ENCODE peak calls at places on chromosomes 3 and 15, in ten cellular contexts. One of them, this sample, is unnamed.

GRCh38 chr15:42137461-42138261 is 18.8 kb downstream of the PLA2G4F start:
- DNase-seq in cardiac muscle cell: peak
- DNase-seq in activated naive CD4-positive, alpha-beta T cell treated with Interleukin-2 at 50 U/mL for 16 hours: no peak
- DNase-seq in activated CD8-positive, alpha-beta memory T cell treated with anti-CD3 and anti-CD28 coated beads for 48 hours: no peak
- DNase-seq in A172: peak
- DNase-seq in neuronal stem cell: peak
- DNase-seq in lung: peak
- DNase-seq in AG09309: no peak
- DNase-seq in amniotic stem cell: peak
- DNase-seq in mesenteric fat pad: peak
- DNase-seq in this sample: no peak

GRCh38 chr15:38475361-38475760 is 21.4 kb downstream of the FAM98B start:
- DNase-seq in A172: no peak
- DNase-seq in mesenteric fat pad: no peak
- DNase-seq in neuronal stem cell: no peak
- DNase-seq in AG09309: no peak
- DNase-seq in activated CD8-positive, alpha-beta memory T cell treated with anti-CD3 and anti-CD28 coated beads for 48 hours: no peak
- DNase-seq in lung: no peak
- DNase-seq in amniotic stem cell: no peak
- DNase-seq in activated naive CD4-positive, alpha-beta T cell treated with Interleukin-2 at 50 U/mL for 16 hours: no peak
- DNase-seq in cardiac muscle cell: no peak
- DNase-seq in this sample: no peak

GRCh38 chr15:63473007-63473748 is 31.2 kb upstream of the USP3 start:
- DNase-seq in amniotic stem cell: no peak
- DNase-seq in cardiac muscle cell: no peak
- DNase-seq in mesenteric fat pad: no peak
- DNase-seq in lung: no peak
- DNase-seq in AG09309: no peak
- DNase-seq in neuronal stem cell: no peak
- DNase-seq in A172: no peak
- DNase-seq in activated naive CD4-positive, alpha-beta T cell treated with Interleukin-2 at 50 U/mL for 16 hours: no peak
- DNase-seq in activated CD8-positive, alpha-beta memory T cell treated with anti-CD3 and anti-CD28 coated beads for 48 hours: no peak
- DNase-seq in this sample: no peak

GRCh38 chr15:64683378-64683777 is 92.0 kb downstream of the RBPMS2 start:
- DNase-seq in mesenteric fat pad: no peak
- DNase-seq in AG09309: no peak
- DNase-seq in neuronal stem cell: no peak
- DNase-seq in lung: no peak
- DNase-seq in A172: no peak
- DNase-seq in cardiac muscle cell: no peak
- DNase-seq in activated CD8-positive, alpha-beta memory T cell treated with anti-CD3 and anti-CD28 coated beads for 48 hours: no peak
- DNase-seq in activated naive CD4-positive, alpha-beta T cell treated with Interleukin-2 at 50 U/mL for 16 hours: no peak
- DNase-seq in amniotic stem cell: no peak
- DNase-seq in this sample: no peak

GRCh38 chr3:150913174-150913922 is 8.1 kb upstream of the MINDY4B start:
- DNase-seq in cardiac muscle cell: peak
- DNase-seq in neuronal stem cell: no peak
- DNase-seq in A172: no peak
- DNase-seq in mesenteric fat pad: no peak
- DNase-seq in activated CD8-positive, alpha-beta memory T cell treated with anti-CD3 and anti-CD28 coated beads for 48 hours: no peak
- DNase-seq in amniotic stem cell: no peak
- DNase-seq in AG09309: no peak
- DNase-seq in activated naive CD4-positive, alpha-beta T cell treated with Interleukin-2 at 50 U/mL for 16 hours: no peak
- DNase-seq in lung: no peak
- DNase-seq in this sample: no peak

GRCh38 chr3:44104668-44105321 is 136.9 kb upstream of the TOPAZ1 start:
- DNase-seq in cardiac muscle cell: peak
- DNase-seq in lung: no peak
- DNase-seq in activated CD8-positive, alpha-beta memory T cell treated with anti-CD3 and anti-CD28 coated beads for 48 hours: no peak
- DNase-seq in AG09309: peak
- DNase-seq in neuronal stem cell: no peak
- DNase-seq in amniotic stem cell: peak
- DNase-seq in A172: peak
- DNase-seq in mesenteric fat pad: no peak
- DNase-seq in activated naive CD4-positive, alpha-beta T cell treated with Interleukin-2 at 50 U/mL for 16 hours: peak
- DNase-seq in this sample: peak

GRCh38 chr3:122301063-122301462 is 24.0 kb upstream of the CSTA start:
- DNase-seq in mesenteric fat pad: no peak
- DNase-seq in neuronal stem cell: no peak
- DNase-seq in lung: no peak
- DNase-seq in cardiac muscle cell: no peak
- DNase-seq in amniotic stem cell: no peak
- DNase-seq in activated CD8-positive, alpha-beta memory T cell treated with anti-CD3 and anti-CD28 coated beads for 48 hours: no peak
- DNase-seq in A172: no peak
- DNase-seq in activated naive CD4-positive, alpha-beta T cell treated with Interleukin-2 at 50 U/mL for 16 hours: no peak
- DNase-seq in AG09309: no peak
- DNase-seq in this sample: no peak

GRCh38 chr3:78863294-78864203 is 904.2 kb downstream of the ROBO1 start:
- DNase-seq in cardiac muscle cell: no peak
- DNase-seq in activated naive CD4-positive, alpha-beta T cell treated with Interleukin-2 at 50 U/mL for 16 hours: no peak
- DNase-seq in activated CD8-positive, alpha-beta memory T cell treated with anti-CD3 and anti-CD28 coated beads for 48 hours: no peak
- DNase-seq in amniotic stem cell: no peak
- DNase-seq in lung: no peak
- DNase-seq in neuronal stem cell: no peak
- DNase-seq in AG09309: no peak
- DNase-seq in A172: no peak
- DNase-seq in mesenteric fat pad: no peak
- DNase-seq in this sample: no peak

GRCh38 chr3:135531996-135532395 is 433.5 kb upstream of the PPP2R3A start:
- DNase-seq in AG09309: no peak
- DNase-seq in A172: no peak
- DNase-seq in neuronal stem cell: no peak
- DNase-seq in activated naive CD4-positive, alpha-beta T cell treated with Interleukin-2 at 50 U/mL for 16 hours: no peak
- DNase-seq in mesenteric fat pad: no peak
- DNase-seq in lung: no peak
- DNase-seq in activated CD8-positive, alpha-beta memory T cell treated with anti-CD3 and anti-CD28 coated beads for 48 hours: no peak
- DNase-seq in amniotic stem cell: no peak
- DNase-seq in cardiac muscle cell: no peak
- DNase-seq in this sample: no peak

GRCh38 chr3:45011756-45012441 is 14.2 kb upstream of the CLEC3B start:
- DNase-seq in neuronal stem cell: no peak
- DNase-seq in activated naive CD4-positive, alpha-beta T cell treated with Interleukin-2 at 50 U/mL for 16 hours: no peak
- DNase-seq in activated CD8-positive, alpha-beta memory T cell treated with anti-CD3 and anti-CD28 coated beads for 48 hours: no peak
- DNase-seq in lung: peak
- DNase-seq in mesenteric fat pad: no peak
- DNase-seq in amniotic stem cell: peak
- DNase-seq in cardiac muscle cell: peak
- DNase-seq in AG09309: peak
- DNase-seq in A172: peak
- DNase-seq in this sample: peak

GRCh38 chr15:80999623-81000036 is 1.1 kb upstream of the TLNRD1 start:
- DNase-seq in amniotic stem cell: no peak
- DNase-seq in activated naive CD4-positive, alpha-beta T cell treated with Interleukin-2 at 50 U/mL for 16 hours: peak
- DNase-seq in lung: no peak
- DNase-seq in AG09309: no peak
- DNase-seq in A172: no peak
- DNase-seq in mesenteric fat pad: no peak
- DNase-seq in cardiac muscle cell: no peak
- DNase-seq in neuronal stem cell: no peak
- DNase-seq in activated CD8-positive, alpha-beta memory T cell treated with anti-CD3 and anti-CD28 coated beads for 48 hours: no peak
- DNase-seq in this sample: no peak

GRCh38 chr15:74826372-74826819 is at the start of gene CPLX3:
- DNase-seq in cardiac muscle cell: peak
- DNase-seq in lung: no peak
- DNase-seq in neuronal stem cell: peak
- DNase-seq in activated naive CD4-positive, alpha-beta T cell treated with Interleukin-2 at 50 U/mL for 16 hours: peak
- DNase-seq in amniotic stem cell: no peak
- DNase-seq in mesenteric fat pad: no peak
- DNase-seq in activated CD8-positive, alpha-beta memory T cell treated with anti-CD3 and anti-CD28 coated beads for 48 hours: no peak
- DNase-seq in A172: no peak
- DNase-seq in AG09309: no peak
- DNase-seq in this sample: no peak

GRCh38 chr3:8482960-8483665 is 18.5 kb upstream of the LMCD1 start:
- DNase-seq in mesenteric fat pad: no peak
- DNase-seq in activated naive CD4-positive, alpha-beta T cell treated with Interleukin-2 at 50 U/mL for 16 hours: no peak
- DNase-seq in amniotic stem cell: peak
- DNase-seq in A172: peak
- DNase-seq in activated CD8-positive, alpha-beta memory T cell treated with anti-CD3 and anti-CD28 coated beads for 48 hours: no peak
- DNase-seq in lung: peak
- DNase-seq in AG09309: peak
- DNase-seq in neuronal stem cell: no peak
- DNase-seq in cardiac muscle cell: peak
- DNase-seq in this sample: peak

GRCh38 chr3:23324745-23325144 is 121.6 kb downstream of the UBE2E2 start:
- DNase-seq in mesenteric fat pad: no peak
- DNase-seq in activated naive CD4-positive, alpha-beta T cell treated with Interleukin-2 at 50 U/mL for 16 hours: no peak
- DNase-seq in amniotic stem cell: no peak
- DNase-seq in cardiac muscle cell: peak
- DNase-seq in activated CD8-positive, alpha-beta memory T cell treated with anti-CD3 and anti-CD28 coated beads for 48 hours: no peak
- DNase-seq in AG09309: peak
- DNase-seq in neuronal stem cell: no peak
- DNase-seq in lung: no peak
- DNase-seq in A172: peak
- DNase-seq in this sample: no peak

GRCh38 chr3:150703756-150704344 is at the start of gene ERICH6:
- DNase-seq in activated naive CD4-positive, alpha-beta T cell treated with Interleukin-2 at 50 U/mL for 16 hours: peak
- DNase-seq in neuronal stem cell: peak
- DNase-seq in A172: peak
- DNase-seq in lung: peak
- DNase-seq in AG09309: peak
- DNase-seq in cardiac muscle cell: peak
- DNase-seq in mesenteric fat pad: peak
- DNase-seq in amniotic stem cell: peak
- DNase-seq in activated CD8-positive, alpha-beta memory T cell treated with anti-CD3 and anti-CD28 coated beads for 48 hours: peak
- DNase-seq in this sample: peak

This sample was measured in GM04503.